ENCODE peak calls at places on chromosome 4, in six cellular contexts. H is BE2C, U is WTC11, S is dorsolateral prefrontal cortex, O is A549, Z is sigmoid colon. R is an unnamed sample.

GRCh38 chr4:176791591-176792347 is 953 bp downstream of the VEGFC start:
- DNase-seq in H (peak; percentile 43), U (peak; percentile 45), S (no peak), O (no peak), Z (peak; percentile 62), R (peak; percentile 74)

GRCh38 chr4:107870916-107871786 is 46.4 kb downstream of the SGMS2 start:
- DNase-seq in H (no peak), U (no peak), S (no peak), O (no peak), Z (no peak), R (no peak)

GRCh38 chr4:168664242-168664897 is 167.5 kb downstream of the PALLD start:
- DNase-seq in H (no peak), U (no peak), S (no peak), O (no peak), Z (no peak), R (no peak)

GRCh38 chr4:2064276-2064991 is 5.3 kb downstream of the NAT8L start:
- DNase-seq in H (no peak), U (peak; percentile 16), S (no peak), O (no peak), Z (no peak), R (no peak)

GRCh38 chr4:186840222-186840701 is 116.6 kb upstream of the FAT1 start:
- DNase-seq in H (no peak), U (no peak), S (no peak), O (no peak), Z (peak; percentile 85), R (no peak)

GRCh38 chr4:26779674-26780073 is 81.0 kb upstream of the STIM2 start:
- DNase-seq in H (no peak), U (no peak), S (no peak), O (no peak), Z (no peak), R (no peak)

GRCh38 chr4:107814758-107815552 is 9.8 kb upstream of the SGMS2 start:
- DNase-seq in H (no peak), U (no peak), S (no peak), O (no peak), Z (no peak), R (no peak)

GRCh38 chr4:119517361-119518229 is 111.0 kb downstream of the PDE5A start:
- DNase-seq in H (no peak), U (no peak), S (no peak), O (no peak), Z (no peak), R (no peak)

GRCh38 chr4:48141048-48141447 is 7.0 kb upstream of the TXK start:
- DNase-seq in H (no peak), U (no peak), S (no peak), O (peak; percentile 17), Z (no peak), R (no peak)

GRCh38 chr4:150593996-150594395 is 12.0 kb downstream of the MAB21L2 start:
- DNase-seq in H (no peak), U (no peak), S (no peak), O (no peak), Z (no peak), R (no peak)

GRCh38 chr4:106149026-106149425 is 167.0 kb downstream of the TBCK start:
- DNase-seq in H (no peak), U (no peak), S (no peak), O (no peak), Z (no peak), R (no peak)

GRCh38 chr4:129438582-129438981 is 342.6 kb downstream of the C4orf33 start:
- DNase-seq in H (peak; percentile 22), U (no peak), S (no peak), O (no peak), Z (no peak), R (no peak)

GRCh38 chr4:121702136-121702535 is 5.4 kb upstream of the ANXA5 start:
- DNase-seq in H (no peak), U (no peak), S (no peak), O (no peak), Z (no peak), R (no peak)

GRCh38 chr4:113832795-113833194 is 71.3 kb upstream of the CAMK2D start:
- DNase-seq in H (no peak), U (no peak), S (no peak), O (no peak), Z (no peak), R (no peak)

GRCh38 chr4:109395694-109396093 is 37.9 kb upstream of the SEC24B start:
- DNase-seq in H (no peak), U (peak; percentile 62), S (no peak), O (no peak), Z (no peak), R (no peak)

GRCh38 chr4:153362184-153362583 is 17.7 kb downstream of the MND1 start:
- DNase-seq in H (peak; percentile 85), U (no peak), S (no peak), O (no peak), Z (no peak), R (no peak)

GRCh38 chr4:147799986-147800555 is 68.2 kb downstream of the ARHGAP10 start:
- DNase-seq in H (no peak), U (no peak), S (no peak), O (no peak), Z (no peak), R (no peak)
- TF ChIP-seq CTCF in H (no peak), U (no peak), S (no peak), O (no peak), Z (no peak), R (no peak)

GRCh38 chr4:159055851-159056250 is 47.0 kb upstream of the RAPGEF2 start:
- DNase-seq in H (no peak), U (no peak), S (no peak), O (no peak), Z (no peak), R (no peak)

GRCh38 chr4:159065513-159066240 is 37.2 kb upstream of the RAPGEF2 start:
- DNase-seq in H (no peak), U (no peak), S (no peak), O (no peak), Z (no peak), R (no peak)

GRCh38 chr4:159062381-159062780 is 40.5 kb upstream of the RAPGEF2 start:
- DNase-seq in H (no peak), U (no peak), S (no peak), O (no peak), Z (no peak), R (no peak)

DNA sequence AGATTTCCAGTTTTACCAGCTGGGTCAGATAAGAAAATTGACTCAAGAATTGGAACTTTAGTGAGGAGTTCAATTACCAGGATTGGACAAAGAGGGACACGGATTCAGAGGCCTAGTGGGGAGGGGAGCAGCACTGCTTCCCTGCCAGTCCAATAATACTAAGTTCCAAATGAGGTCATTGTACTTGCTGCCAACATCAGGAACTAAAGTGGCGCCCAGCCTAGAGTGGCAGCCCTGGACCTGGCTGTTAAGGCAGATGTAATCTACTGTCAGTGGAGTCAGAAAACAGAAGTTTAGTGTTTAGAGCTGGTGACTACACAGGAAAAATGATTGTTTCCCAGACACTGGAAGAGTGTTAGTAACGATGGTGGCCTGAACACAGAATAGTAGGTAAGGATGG is 42.7 kb upstream of the RAPGEF2 start:
- DNase-seq in H (no peak), U (no peak), S (peak; percentile 50), O (no peak), Z (no peak), R (no peak)
- TF ChIP-seq CTCF in H (no peak), U (no peak), S (no peak), O (no peak), Z (no peak), R (no peak)

GRCh38 chr4:143587703-143588102 is 74.2 kb downstream of the SMARCA5 start:
- DNase-seq in H (no peak), U (no peak), S (no peak), O (no peak), Z (no peak), R (no peak)
- TF ChIP-seq CTCF in H (no peak), U (no peak), S (no peak), O (no peak), Z (no peak), R (no peak)

DNA sequence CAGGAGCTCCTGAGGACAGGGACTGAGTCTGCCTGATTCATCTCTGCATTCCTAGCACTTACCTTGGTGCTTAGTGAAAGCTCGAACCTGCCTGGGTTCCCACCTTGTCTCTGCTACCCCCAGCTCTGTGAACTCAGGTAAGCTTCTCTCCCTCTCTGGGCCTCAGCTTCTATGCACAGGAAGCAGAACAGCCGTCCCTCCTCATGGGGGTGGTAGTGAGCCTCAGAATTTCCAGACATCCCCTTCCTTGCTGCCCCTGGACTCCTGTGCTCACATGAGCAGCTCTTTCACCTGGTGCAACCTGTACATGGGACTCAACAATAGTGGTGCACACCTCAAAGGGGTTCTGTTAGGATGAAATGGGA is 50.8 kb downstream of the HTRA3 start:
- DNase-seq in H (no peak), U (peak; percentile 56), S (peak; percentile 20), O (no peak), Z (no peak), R (peak; percentile 60)
- TF ChIP-seq CTCF in H (peak; percentile 37), U (peak; percentile 30), S (no peak), O (no peak), Z (no peak), R (no peak)

GRCh38 chr4:139078926-139079325 is 63.3 kb downstream of the NOCT start:
- DNase-seq in H (no peak), U (no peak), S (no peak), O (no peak), Z (no peak), R (no peak)

GRCh38 chr4:139084425-139085093 is 69.0 kb downstream of the NOCT start:
- DNase-seq in H (no peak), U (no peak), S (no peak), O (peak; percentile 60), Z (no peak), R (no peak)

GRCh38 chr4:139082750-139083532 is 67.4 kb downstream of the NOCT start:
- DNase-seq in H (peak; percentile 96), U (peak; percentile 94), S (peak; percentile 98), O (peak; percentile 86), Z (peak; percentile 97), R (peak; percentile 98)

GRCh38 chr4:139085141-139085540 is 69.6 kb downstream of the NOCT start:
- DNase-seq in H (no peak), U (no peak), S (no peak), O (no peak), Z (no peak), R (no peak)

GRCh38 chr4:139083533-139084424 is 68.2 kb downstream of the NOCT start:
- DNase-seq in H (peak; percentile 93), U (peak; percentile 90), S (peak; percentile 80), O (peak; percentile 40), Z (peak; percentile 94), R (peak; percentile 93)
- TF ChIP-seq CTCF in H (peak; percentile 9), U (no peak), S (peak; percentile 26), O (no peak), Z (no peak), R (peak; percentile 40)

GRCh38 chr4:35897808-35898207 is 346.5 kb downstream of the ARAP2 start:
- DNase-seq in H (no peak), U (no peak), S (no peak), O (no peak), Z (no peak), R (no peak)
- TF ChIP-seq CTCF in H (no peak), U (no peak), S (no peak), O (no peak), Z (no peak), R (no peak)

GRCh38 chr4:55008166-55009056 is 117.0 kb downstream of the KDR start:
- DNase-seq in H (no peak), U (peak; percentile 60), S (peak; percentile 33), O (peak; percentile 1), Z (no peak), R (no peak)
- TF ChIP-seq CTCF in H (peak; percentile 30), U (peak; percentile 68), S (peak; percentile 30), O (no peak), Z (no peak), R (no peak)